ENCODE peak calls at places on chromosome 13, in seven cellular contexts. Y is NCI-H2081, M is GM23248, N is NCI-H345, Q is NB4, E is NCI-H1417 treated with DMSO at 0.1 percent for 48 hours, S is fibroblast of pulmonary artery. J is an unnamed sample.

GRCh38 chr13:110435331-110435730 is 126.2 kb downstream of the RAB20 start:
- DNase-seq in Y (no peak), M (no peak), N (no peak), Q (no peak), E (no peak), S (no peak), J (no peak)

GRCh38 chr13:111993701-111994100 is 73.2 kb upstream of the SOX1 start:
- DNase-seq in Y (no peak), M (no peak), N (no peak), Q (no peak), E (no peak), S (no peak), J (no peak)

GRCh38 chr13:50353651-50354415 is 338.6 kb downstream of the KCNRG start:
- DNase-seq in Y (no peak), M (peak), N (no peak), Q (peak), E (no peak), S (peak), J (no peak)

GRCh38 chr13:26941345-26942174 is 181.0 kb upstream of the GPR12 start:
- DNase-seq in Y (no peak), M (peak), N (no peak), Q (peak), E (no peak), S (peak), J (no peak)

GRCh38 chr13:30744056-30744684 is 8.8 kb downstream of the ALOX5AP start:
- DNase-seq in Y (no peak), M (peak), N (no peak), Q (peak), E (no peak), S (no peak), J (no peak)

GRCh38 chr13:94800423-94800822 is 88.1 kb upstream of the SOX21 start:
- DNase-seq in Y (no peak), M (peak), N (no peak), Q (no peak), E (no peak), S (no peak), J (no peak)

GRCh38 chr13:77574076-77574475 is 38.6 kb downstream of the SCEL start:
- DNase-seq in Y (no peak), M (no peak), N (no peak), Q (no peak), E (no peak), S (no peak), J (no peak)

GRCh38 chr13:111964411-111965035 is 102.4 kb upstream of the SOX1 start:
- DNase-seq in Y (no peak), M (no peak), N (no peak), Q (no peak), E (no peak), S (no peak), J (no peak)

GRCh38 chr13:47133024-47133445 is 236.2 kb upstream of the HTR2A start:
- DNase-seq in Y (no peak), M (no peak), N (no peak), Q (no peak), E (no peak), S (peak), J (no peak)

GRCh38 chr13:106153876-106154275 is 381.6 kb downstream of the EFNB2 start:
- DNase-seq in Y (no peak), M (no peak), N (no peak), Q (no peak), E (no peak), S (no peak), J (no peak)

GRCh38 chr13:34779171-34779570 is 162.9 kb upstream of the NBEA start:
- DNase-seq in Y (no peak), M (no peak), N (no peak), Q (peak), E (no peak), S (peak), J (no peak)

GRCh38 chr13:110442946-110443632 is 118.4 kb downstream of the RAB20 start:
- DNase-seq in Y (no peak), M (peak), N (peak), Q (peak), E (no peak), S (peak), J (no peak)

GRCh38 chr13:112931028-112931934 is 37.7 kb upstream of the MCF2L start:
- DNase-seq in Y (peak), M (peak), N (peak), Q (peak), E (peak), S (peak), J (peak)

GRCh38 chr13:110528911-110529310 is 32.6 kb downstream of the RAB20 start:
- DNase-seq in Y (no peak), M (no peak), N (no peak), Q (no peak), E (no peak), S (no peak), J (no peak)

GRCh38 chr13:46369506-46370268 is 17.4 kb downstream of the RUBCNL start:
- DNase-seq in Y (no peak), M (peak), N (no peak), Q (no peak), E (no peak), S (peak), J (no peak)

GRCh38 chr13:102993348-102993747 is 72.9 kb downstream of the SLC10A2 start:
- DNase-seq in Y (no peak), M (no peak), N (no peak), Q (no peak), E (no peak), S (no peak), J (no peak)

GRCh38 chr13:45439781-45440462 is 21.7 kb upstream of the SLC25A30 start:
- DNase-seq in Y (no peak), M (no peak), N (no peak), Q (no peak), E (no peak), S (no peak), J (no peak)

GRCh38 chr13:99050983-99051488 is 73.2 kb upstream of the DOCK9 start:
- DNase-seq in Y (no peak), M (no peak), N (no peak), Q (no peak), E (no peak), S (no peak), J (no peak)

GRCh38 chr13:68190826-68191225 is 960.7 kb upstream of the PCDH9 start:
- DNase-seq in Y (no peak), M (no peak), N (no peak), Q (peak), E (no peak), S (peak), J (no peak)

GRCh38 chr13:49585220-49586157 is at the start of gene RCBTB1:
- DNase-seq in Y (peak), M (peak), N (peak), Q (peak), E (no peak), S (peak), J (peak)

GRCh38 chr13:62357887-62358645 is 942.4 kb upstream of the PCDH20 start:
- DNase-seq in Y (no peak), M (peak), N (peak), Q (peak), E (no peak), S (peak), J (no peak)

J was measured in NCI-H2107.